ENCODE peak calls at places on chromosomes 5 and 9, in six cellular contexts. L is A172, I is fibroblast of pulmonary artery, O is colonic mucosa, C is left ventricle myocardium inferior, T is retina. G is an unnamed sample.

GRCh38 chr9:73093016-73093739 is 58.5 kb upstream of the ANXA1 start:
- DNase-seq in O (no peak), C (no peak), I (no peak), T (no peak), L (no peak), G (no peak)

GRCh38 chr9:136734837-136735496 is 7.8 kb downstream of the LCN10 start:
- DNase-seq in L (no peak), O (no peak), T (no peak), C (no peak), I (no peak), G (no peak)

GRCh38 chr5:137146402-137146889 is 352.7 kb downstream of the SPOCK1 start:
- DNase-seq in C (no peak), I (peak), T (peak), O (no peak), L (peak), G (no peak)

GRCh38 chr5:154797762-154798161 is 42.6 kb downstream of the LARP1 start:
- DNase-seq in T (no peak), O (no peak), L (no peak), C (no peak), I (no peak), G (no peak)

GRCh38 chr9:135797507-135798302 is 95.7 kb downstream of the KCNT1 start:
- DNase-seq in I (peak), T (peak), L (peak), C (peak), O (peak), G (no peak)

GRCh38 chr5:177364159-177364962 is 6.6 kb downstream of the RGS14 start:
- DNase-seq in C (no peak), L (no peak), I (peak), T (no peak), O (no peak), G (no peak)

GRCh38 chr5:34491251-34491620 is 164.9 kb upstream of the RAI14 start:
- DNase-seq in O (no peak), I (no peak), T (peak), C (no peak), L (no peak), G (no peak)

GRCh38 chr5:76412511-76412910 is 9.4 kb downstream of the IQGAP2 start:
- DNase-seq in O (no peak), L (no peak), T (no peak), I (no peak), C (no peak), G (no peak)

GRCh38 chr9:38370231-38370630 is 22.3 kb upstream of the ALDH1B1 start:
- DNase-seq in L (no peak), T (no peak), O (no peak), I (no peak), C (no peak), G (no peak)

GRCh38 chr5:67160985-67161384 is 35.6 kb downstream of the CD180 start:
- DNase-seq in T (no peak), O (no peak), C (no peak), I (peak), L (peak), G (no peak)

GRCh38 chr5:31888513-31888912 is 249.6 kb downstream of the PDZD2 start:
- DNase-seq in C (no peak), T (no peak), O (no peak), I (no peak), L (no peak), G (no peak)

GRCh38 chr9:6305954-6306563 is 22.1 kb upstream of the TPD52L3 start:
- DNase-seq in L (peak), T (no peak), C (no peak), O (no peak), I (peak), G (no peak)

GRCh38 chr9:112380102-112380581 is at the start of gene HSDL2:
- DNase-seq in O (peak), T (no peak), C (no peak), L (no peak), I (peak), G (no peak)

GRCh38 chr9:130186839-130187522 is 14.8 kb downstream of the NCS1 start:
- DNase-seq in T (no peak), L (peak), I (peak), C (no peak), O (peak), G (peak)

GRCh38 chr5:94199566-94199965 is 418.8 kb downstream of the KIAA0825 start:
- DNase-seq in T (no peak), O (no peak), C (no peak), I (no peak), L (no peak), G (no peak)

GRCh38 chr9:126113176-126113575 is 213.5 kb upstream of the MVB12B start:
- DNase-seq in I (no peak), C (no peak), L (no peak), T (no peak), O (no peak), G (peak)

GRCh38 chr9:35518981-35519679 is 29.2 kb downstream of the RUSC2 start:
- DNase-seq in T (peak), O (no peak), I (peak), C (no peak), L (peak), G (no peak)

GRCh38 chr9:24245988-24246387 is 299.7 kb downstream of the IZUMO3 start:
- DNase-seq in O (no peak), L (peak), T (no peak), C (no peak), I (peak), G (no peak)

GRCh38 chr5:96893342-96893741 is 17.0 kb downstream of the ERAP2 start:
- DNase-seq in I (peak), L (peak), O (no peak), T (peak), C (no peak), G (no peak)

G was measured in posterior vena cava.